ENCODE peak calls at places on chromosomes 5 and 9, in six cellular contexts. One of them, this sample, is unnamed.

GRCh38 chr5:164600166-164600715 is 1094.8 kb downstream of the MAT2B start:
- DNase-seq in endothelial cell of umbilical vein: no peak
- DNase-seq in tibial nerve: no peak
- DNase-seq in type B pancreatic cell: no peak
- DNase-seq in transverse colon: no peak
- DNase-seq in NB4: peak
- DNase-seq in this sample: no peak

GRCh38 chr9:103941104-103941503 is 153.0 kb upstream of the SMC2 start:
- DNase-seq in transverse colon: no peak
- DNase-seq in type B pancreatic cell: no peak
- DNase-seq in tibial nerve: no peak
- DNase-seq in NB4: no peak
- DNase-seq in endothelial cell of umbilical vein: no peak
- DNase-seq in this sample: no peak

GRCh38 chr9:126165755-126166154 is 160.9 kb upstream of the MVB12B start:
- DNase-seq in transverse colon: no peak
- DNase-seq in tibial nerve: no peak
- DNase-seq in NB4: no peak
- DNase-seq in endothelial cell of umbilical vein: no peak
- DNase-seq in type B pancreatic cell: peak
- DNase-seq in this sample: no peak

GRCh38 chr9:130366888-130367550 is 77.7 kb upstream of the ASS1 start:
- DNase-seq in tibial nerve: no peak
- DNase-seq in NB4: no peak
- DNase-seq in transverse colon: no peak
- DNase-seq in endothelial cell of umbilical vein: no peak
- DNase-seq in type B pancreatic cell: no peak
- DNase-seq in this sample: no peak

GRCh38 chr5:115948013-115948605 is 14.2 kb upstream of the LVRN start:
- DNase-seq in transverse colon: no peak
- DNase-seq in NB4: peak
- DNase-seq in type B pancreatic cell: no peak
- DNase-seq in tibial nerve: no peak
- DNase-seq in endothelial cell of umbilical vein: no peak
- DNase-seq in this sample: no peak

GRCh38 chr9:133701321-133701980 is 36.7 kb downstream of the SARDH start:
- DNase-seq in NB4: no peak
- DNase-seq in type B pancreatic cell: no peak
- DNase-seq in transverse colon: no peak
- DNase-seq in tibial nerve: no peak
- DNase-seq in endothelial cell of umbilical vein: no peak
- DNase-seq in this sample: no peak

GRCh38 chr5:124421584-124421983 is 324.9 kb downstream of the ZNF608 start:
- DNase-seq in tibial nerve: no peak
- DNase-seq in NB4: no peak
- DNase-seq in endothelial cell of umbilical vein: no peak
- DNase-seq in type B pancreatic cell: no peak
- DNase-seq in transverse colon: no peak
- DNase-seq in this sample: no peak

GRCh38 chr9:3525088-3525835 is 539 bp downstream of the RFX3 start:
- DNase-seq in transverse colon: no peak
- DNase-seq in NB4: no peak
- DNase-seq in endothelial cell of umbilical vein: peak
- DNase-seq in tibial nerve: no peak
- DNase-seq in type B pancreatic cell: peak
- DNase-seq in this sample: no peak

GRCh38 chr5:67677422-67677970 is 480.9 kb upstream of the CD180 start:
- DNase-seq in tibial nerve: no peak
- DNase-seq in type B pancreatic cell: no peak
- DNase-seq in NB4: no peak
- DNase-seq in endothelial cell of umbilical vein: no peak
- DNase-seq in transverse colon: no peak
- DNase-seq in this sample: no peak

GRCh38 chr5:54823006-54823405 is 162.4 kb downstream of the ESM1 start:
- DNase-seq in NB4: no peak
- DNase-seq in tibial nerve: no peak
- DNase-seq in type B pancreatic cell: no peak
- DNase-seq in transverse colon: no peak
- DNase-seq in endothelial cell of umbilical vein: no peak
- DNase-seq in this sample: no peak

GRCh38 chr5:18745988-18746615 is 1111.8 kb downstream of the TAF11L14 start:
- DNase-seq in NB4: peak
- DNase-seq in tibial nerve: no peak
- DNase-seq in transverse colon: peak
- DNase-seq in type B pancreatic cell: no peak
- DNase-seq in endothelial cell of umbilical vein: peak
- DNase-seq in this sample: no peak

GRCh38 chr9:93138171-93138764 is 4.2 kb upstream of the NINJ1 start:
- DNase-seq in tibial nerve: no peak
- DNase-seq in endothelial cell of umbilical vein: no peak
- DNase-seq in type B pancreatic cell: no peak
- DNase-seq in transverse colon: no peak
- DNase-seq in NB4: no peak
- DNase-seq in this sample: no peak

GRCh38 chr5:157502143-157502647 is 42.2 kb downstream of the NIPAL4 start:
- DNase-seq in transverse colon: peak
- DNase-seq in tibial nerve: no peak
- DNase-seq in NB4: peak
- DNase-seq in type B pancreatic cell: no peak
- DNase-seq in endothelial cell of umbilical vein: no peak
- DNase-seq in this sample: no peak

GRCh38 chr5:141677415-141677814 is 4.6 kb downstream of the ARAP3 start:
- DNase-seq in NB4: peak
- DNase-seq in type B pancreatic cell: no peak
- DNase-seq in transverse colon: no peak
- DNase-seq in tibial nerve: no peak
- DNase-seq in endothelial cell of umbilical vein: peak
- DNase-seq in this sample: no peak

GRCh38 chr9:33408087-33408486 is 5.7 kb upstream of the AQP7 start:
- DNase-seq in type B pancreatic cell: no peak
- DNase-seq in tibial nerve: no peak
- DNase-seq in transverse colon: no peak
- DNase-seq in NB4: peak
- DNase-seq in endothelial cell of umbilical vein: no peak
- DNase-seq in this sample: no peak

GRCh38 chr5:102700916-102701315 is 54.2 kb upstream of the PAM start:
- DNase-seq in endothelial cell of umbilical vein: no peak
- DNase-seq in tibial nerve: no peak
- DNase-seq in transverse colon: no peak
- DNase-seq in NB4: peak
- DNase-seq in type B pancreatic cell: no peak
- DNase-seq in this sample: no peak

GRCh38 chr5:142601432-142601831 is 84.5 kb downstream of the FGF1 start:
- DNase-seq in transverse colon: no peak
- DNase-seq in NB4: peak
- DNase-seq in endothelial cell of umbilical vein: no peak
- DNase-seq in tibial nerve: no peak
- DNase-seq in type B pancreatic cell: no peak
- DNase-seq in this sample: no peak

GRCh38 chr9:108991479-108991878 is 21.8 kb downstream of the CTNNAL1 start:
- DNase-seq in NB4: no peak
- DNase-seq in transverse colon: no peak
- DNase-seq in tibial nerve: no peak
- DNase-seq in endothelial cell of umbilical vein: peak
- DNase-seq in type B pancreatic cell: no peak
- DNase-seq in this sample: no peak

GRCh38 chr9:80157128-80157527 is 585.4 kb downstream of the TLE4 start:
- DNase-seq in endothelial cell of umbilical vein: no peak
- DNase-seq in NB4: no peak
- DNase-seq in tibial nerve: no peak
- DNase-seq in transverse colon: no peak
- DNase-seq in type B pancreatic cell: no peak
- DNase-seq in this sample: no peak

GRCh38 chr5:37005946-37006540 is 129.5 kb downstream of the NIPBL start:
- DNase-seq in tibial nerve: no peak
- DNase-seq in transverse colon: no peak
- DNase-seq in NB4: peak
- DNase-seq in type B pancreatic cell: no peak
- DNase-seq in endothelial cell of umbilical vein: peak
- DNase-seq in this sample: peak
- TF ChIP-seq CTCF in tibial nerve: peak
- TF ChIP-seq CTCF in transverse colon: peak
- TF ChIP-seq CTCF in NB4: peak
- TF ChIP-seq CTCF in type B pancreatic cell: peak
- TF ChIP-seq CTCF in endothelial cell of umbilical vein: peak
- TF ChIP-seq CTCF in this sample: peak

DNA sequence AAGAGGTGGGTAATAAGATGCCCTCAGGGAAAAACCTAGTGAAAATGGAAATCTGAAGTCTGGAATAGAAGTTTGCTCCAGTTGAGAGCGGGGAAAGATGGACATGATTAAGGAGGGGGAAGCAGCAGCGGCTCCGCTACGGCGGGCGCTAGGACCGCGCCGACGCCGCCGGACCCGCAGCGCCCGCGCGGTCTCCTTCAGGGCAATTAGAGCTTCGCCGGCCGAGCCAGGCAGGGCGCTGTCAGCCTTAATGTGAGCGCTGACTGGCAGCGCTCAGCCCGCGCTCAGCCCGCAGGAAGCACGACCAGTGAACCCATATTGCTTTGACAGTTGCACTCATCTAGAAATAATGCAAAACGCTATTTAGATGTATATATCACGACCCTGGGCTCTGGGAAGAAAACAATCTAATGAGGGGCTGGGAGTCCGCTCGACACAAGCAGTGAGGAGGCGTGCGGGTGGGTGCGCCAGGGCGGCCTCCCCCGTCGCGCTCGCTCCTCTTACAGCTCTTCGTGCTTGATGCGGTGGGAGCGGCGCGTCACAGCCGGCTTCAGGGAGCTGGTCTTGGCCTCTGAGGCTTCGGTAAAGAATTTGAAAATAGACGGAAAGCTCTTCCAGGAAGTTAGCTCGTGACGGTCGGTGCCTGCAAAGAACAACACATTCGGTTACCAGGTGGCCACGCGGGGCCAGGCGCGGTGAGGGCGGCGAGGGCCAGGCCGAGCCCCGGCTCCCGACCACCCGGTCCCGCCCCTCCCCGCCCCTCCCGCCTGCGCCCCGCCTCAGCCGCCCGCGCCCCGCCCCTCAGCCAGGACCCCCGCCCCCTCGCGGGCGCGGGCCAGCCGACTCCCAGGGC is 37.7 kb downstream of the NR2F1 start:
- DNase-seq in tibial nerve: peak
- DNase-seq in endothelial cell of umbilical vein: peak
- DNase-seq in type B pancreatic cell: no peak
- DNase-seq in transverse colon: peak
- DNase-seq in NB4: peak
- DNase-seq in this sample: peak
- TF ChIP-seq CTCF in tibial nerve: no peak
- TF ChIP-seq CTCF in endothelial cell of umbilical vein: peak
- TF ChIP-seq CTCF in type B pancreatic cell: peak
- TF ChIP-seq CTCF in transverse colon: no peak
- TF ChIP-seq CTCF in NB4: no peak
- TF ChIP-seq CTCF in this sample: no peak

DNA sequence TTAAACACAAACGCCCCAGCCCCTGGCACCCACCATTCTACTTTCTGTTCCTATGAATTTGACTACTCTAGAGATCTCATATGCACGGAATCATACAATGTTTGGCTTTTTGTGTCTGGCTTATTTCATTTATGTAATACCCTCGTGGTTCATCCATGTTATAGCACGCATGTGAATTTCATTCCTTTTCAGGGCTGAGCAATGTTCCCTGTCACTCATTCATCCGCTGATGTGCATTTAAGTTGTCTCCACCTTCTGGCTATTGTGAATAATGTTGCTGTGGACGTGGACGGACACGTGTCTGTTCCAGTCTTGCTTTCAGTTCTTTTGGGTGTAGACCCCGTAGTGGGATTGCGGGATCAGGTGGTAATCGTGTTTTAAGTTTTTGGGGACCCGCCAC is 79.9 kb upstream of the BARHL1 start:
- DNase-seq in NB4: no peak
- DNase-seq in tibial nerve: no peak
- DNase-seq in endothelial cell of umbilical vein: no peak
- DNase-seq in transverse colon: no peak
- DNase-seq in type B pancreatic cell: no peak
- DNase-seq in this sample: no peak
- TF ChIP-seq CTCF in NB4: no peak
- TF ChIP-seq CTCF in tibial nerve: no peak
- TF ChIP-seq CTCF in endothelial cell of umbilical vein: no peak
- TF ChIP-seq CTCF in transverse colon: no peak
- TF ChIP-seq CTCF in type B pancreatic cell: no peak
- TF ChIP-seq CTCF in this sample: no peak

GRCh38 chr9:114506082-114506390 is 763 bp upstream of the WHRN start:
- DNase-seq in type B pancreatic cell: no peak
- DNase-seq in tibial nerve: no peak
- DNase-seq in NB4: no peak
- DNase-seq in endothelial cell of umbilical vein: no peak
- DNase-seq in transverse colon: no peak
- DNase-seq in this sample: no peak

GRCh38 chr9:114503009-114503408 is 2.3 kb downstream of the WHRN start:
- DNase-seq in type B pancreatic cell: no peak
- DNase-seq in tibial nerve: no peak
- DNase-seq in endothelial cell of umbilical vein: no peak
- DNase-seq in transverse colon: no peak
- DNase-seq in NB4: no peak
- DNase-seq in this sample: no peak

GRCh38 chr9:114503522-114504340 is 1.5 kb downstream of the WHRN start:
- DNase-seq in endothelial cell of umbilical vein: no peak
- DNase-seq in transverse colon: no peak
- DNase-seq in tibial nerve: no peak
- DNase-seq in NB4: no peak
- DNase-seq in type B pancreatic cell: no peak
- DNase-seq in this sample: no peak

GRCh38 chr9:114505187-114506081 is at the start of gene WHRN:
- DNase-seq in transverse colon: peak
- DNase-seq in tibial nerve: peak
- DNase-seq in NB4: peak
- DNase-seq in endothelial cell of umbilical vein: peak
- DNase-seq in type B pancreatic cell: peak
- DNase-seq in this sample: peak

DNA sequence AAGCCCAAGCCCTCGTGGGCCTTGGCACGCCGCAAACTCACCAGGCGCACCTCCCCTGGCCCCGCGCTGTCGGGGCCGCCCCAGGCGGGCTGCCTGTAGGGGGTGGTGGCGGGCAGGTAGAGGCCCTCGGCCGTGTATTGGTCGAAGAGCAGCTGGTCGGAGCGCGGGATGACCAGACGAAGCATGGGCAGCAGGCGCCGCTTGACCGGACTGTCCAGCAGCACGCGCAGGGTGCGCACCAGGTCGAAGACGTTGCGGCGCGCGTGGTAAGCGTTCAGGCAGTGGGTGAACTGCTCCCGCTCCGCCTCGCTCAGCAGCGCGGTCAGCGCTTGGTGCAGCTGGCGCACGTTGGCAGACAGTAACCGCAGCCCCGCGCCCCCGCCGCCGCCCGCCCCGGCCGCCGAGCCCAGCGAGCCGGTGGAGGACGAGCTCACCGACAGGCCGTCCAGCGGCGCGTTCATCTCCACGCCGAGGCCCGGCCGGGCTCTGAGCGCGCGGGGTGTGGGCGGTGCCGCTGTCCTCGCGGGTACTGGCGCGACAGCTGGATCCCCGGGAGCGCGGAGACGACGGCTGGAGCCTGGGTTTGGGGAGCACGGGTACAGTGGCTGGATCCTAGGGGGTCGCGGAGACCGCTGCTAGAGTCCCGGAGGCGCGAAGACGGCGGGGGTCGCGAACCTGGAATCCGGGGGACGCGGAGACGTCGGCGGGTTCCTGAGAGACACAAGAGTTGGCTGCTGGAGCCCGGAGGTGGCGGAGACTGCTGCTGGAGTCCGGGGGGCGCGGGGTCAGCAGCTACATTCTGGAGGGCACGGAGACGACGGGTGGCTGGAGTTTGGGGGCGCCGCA is 709 bp downstream of the WHRN start:
- DNase-seq in endothelial cell of umbilical vein: peak
- DNase-seq in type B pancreatic cell: peak
- DNase-seq in transverse colon: peak
- DNase-seq in NB4: no peak
- DNase-seq in tibial nerve: peak
- DNase-seq in this sample: no peak
- TF ChIP-seq CTCF in endothelial cell of umbilical vein: peak
- TF ChIP-seq CTCF in type B pancreatic cell: peak
- TF ChIP-seq CTCF in transverse colon: peak
- TF ChIP-seq CTCF in NB4: no peak
- TF ChIP-seq CTCF in tibial nerve: no peak
- TF ChIP-seq CTCF in this sample: peak

This sample was measured in HFFc6.